ENCODE peak calls at places on chromosomes 11 and 22, in four cellular contexts. L is HepG2, X is H1, U is K562. N is an unnamed sample.

GRCh38 chr11:111419641-111420327 is 40.7 kb upstream of the POU2AF1 start:
- DNase-seq in X (no peak), U (no peak), L (no peak), N (no peak)

GRCh38 chr11:96338910-96339703 is 3.9 kb downstream of the MAML2 start:
- DNase-seq in U (peak), L (peak), X (no peak), N (peak)

GRCh38 chr11:8025816-8026215 is 38.7 kb downstream of the EIF3F start:
- DNase-seq in L (no peak), U (no peak), X (no peak), N (no peak)

GRCh38 chr22:46001426-46002106 is 24.6 kb upstream of the WNT7B start:
- DNase-seq in U (no peak), L (no peak), X (no peak), N (peak)

GRCh38 chr11:126992804-126993111 is 7.8 kb downstream of the KIRREL3 start:
- DNase-seq in X (no peak), U (no peak), L (no peak), N (no peak)

GRCh38 chr22:17243524-17243923 is 24.3 kb upstream of the ADA2 start:
- DNase-seq in U (no peak), X (no peak), L (no peak), N (no peak)

GRCh38 chr11:7844986-7845385 is 48.2 kb upstream of the OR5P2 start:
- DNase-seq in X (no peak), U (no peak), L (no peak), N (no peak)

GRCh38 chr22:29831186-29831921 is 6.7 kb downstream of the ASCC2 start:
- DNase-seq in L (no peak), X (no peak), U (no peak), N (no peak)

GRCh38 chr22:44632823-44633478 is 69.1 kb upstream of the PRR5 start:
- DNase-seq in X (no peak), U (no peak), L (no peak), N (no peak)

GRCh38 chr11:45209904-45210699 is 63.7 kb downstream of the PRDM11 start:
- DNase-seq in L (no peak), X (peak), U (no peak), N (peak)

GRCh38 chr11:86103808-86104207 is 34.9 kb upstream of the PICALM start:
- DNase-seq in U (no peak), X (no peak), L (no peak), N (peak)

GRCh38 chr11:7585816-7586215 is 72.0 kb downstream of the PPFIBP2 start:
- DNase-seq in X (no peak), U (no peak), L (no peak), N (no peak)

GRCh38 chr22:48864748-48865147 is 962.9 kb downstream of the BRD1 start:
- DNase-seq in L (no peak), X (no peak), U (no peak), N (no peak)

GRCh38 chr11:26245046-26245445 is 86.9 kb upstream of the ANO3 start:
- DNase-seq in U (no peak), L (no peak), X (no peak), N (no peak)

GRCh38 chr11:72475359-72475758 is 41.0 kb upstream of the CLPB start:
- DNase-seq in L (no peak), U (no peak), X (no peak), N (no peak)

GRCh38 chr22:50691521-50691920 is 18.9 kb downstream of the SHANK3 start:
- DNase-seq in L (peak), X (peak), U (no peak), N (peak)

GRCh38 chr11:10898763-10899541 is 41.1 kb upstream of the ZBED5 start:
- DNase-seq in X (no peak), U (peak), L (no peak), N (no peak)

GRCh38 chr11:96090711-96091110 is 166.8 kb upstream of the MTMR2 start:
- DNase-seq in L (peak), X (no peak), U (no peak), N (no peak)

GRCh38 chr11:12377106-12377823 is at the start of gene PARVA:
- DNase-seq in L (peak), X (peak), U (no peak), N (peak)

GRCh38 chr11:112004389-112004788 is 20.8 kb upstream of the DLAT start:
- DNase-seq in X (peak), L (peak), U (peak), N (no peak)

GRCh38 chr22:44580176-44580575 is 82.1 kb upstream of the RTL6 start:
- DNase-seq in U (no peak), X (no peak), L (no peak), N (no peak)

GRCh38 chr11:44083906-44084305 is 11.6 kb upstream of the EXT2 start:
- DNase-seq in L (no peak), U (no peak), X (no peak), N (no peak)

GRCh38 chr11:23789938-23790371 is 706.9 kb upstream of the LUZP2 start:
- DNase-seq in U (no peak), L (no peak), X (no peak), N (no peak)

GRCh38 chr11:17395554-17395961 is 7.1 kb upstream of the KCNJ11 start:
- DNase-seq in X (no peak), L (no peak), U (no peak), N (no peak)

GRCh38 chr22:29580200-29580810 is 608 bp downstream of the NIPSNAP1 start:
- DNase-seq in X (peak), L (peak), U (no peak), N (no peak)

GRCh38 chr11:40292636-40293585 is 1166.5 kb downstream of the LRRC4C start:
- DNase-seq in X (peak), L (no peak), U (no peak), N (no peak)

GRCh38 chr11:40295466-40295865 is 1164.0 kb downstream of the LRRC4C start:
- DNase-seq in X (no peak), U (no peak), L (no peak), N (no peak)

GRCh38 chr11:40293655-40294342 is 1165.7 kb downstream of the LRRC4C start:
- DNase-seq in X (peak), U (peak), L (peak), N (peak)

GRCh38 chr11:40291304-40292100 is 1168.0 kb downstream of the LRRC4C start:
- DNase-seq in X (no peak), L (no peak), U (no peak), N (no peak)

DNA sequence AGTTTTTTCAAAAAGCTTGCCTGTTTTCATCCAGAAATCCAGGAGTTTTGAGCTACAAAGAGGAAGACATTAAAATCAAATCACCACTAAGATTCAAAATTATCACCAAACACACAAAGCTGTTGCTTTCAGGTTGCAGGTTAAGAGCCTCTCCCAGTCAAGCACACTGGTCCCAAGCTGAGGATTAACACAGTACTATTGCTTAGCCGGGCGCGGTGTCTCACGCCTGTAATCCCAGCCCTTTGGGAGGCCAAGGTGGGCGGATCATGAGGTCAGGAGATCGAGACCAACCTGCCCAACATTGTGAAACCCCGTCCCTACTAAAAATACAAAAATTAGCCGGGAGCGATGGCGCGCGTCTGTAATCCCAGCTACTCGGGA is 1165.1 kb downstream of the LRRC4C start:
- DNase-seq in U (no peak), L (no peak), X (no peak), N (no peak)
- TF ChIP-seq MAX in U (no peak), L (no peak), X (no peak), N (no peak)

GRCh38 chr22:19854778-19855503 is at the start of the genes GNB1L and RTL10:
- DNase-seq in L (peak), U (peak), X (peak), N (peak)
- TF ChIP-seq JUN in L (no peak), U (no peak), X (no peak), N (no peak)

GRCh38 chr11:94760296-94760695 is 7.9 kb upstream of the AMOTL1 start:
- DNase-seq in U (no peak), X (no peak), L (no peak), N (no peak)
- TF ChIP-seq POLR2AphosphoS5 in U (no peak), X (no peak), L (no peak), N (no peak)

DNA sequence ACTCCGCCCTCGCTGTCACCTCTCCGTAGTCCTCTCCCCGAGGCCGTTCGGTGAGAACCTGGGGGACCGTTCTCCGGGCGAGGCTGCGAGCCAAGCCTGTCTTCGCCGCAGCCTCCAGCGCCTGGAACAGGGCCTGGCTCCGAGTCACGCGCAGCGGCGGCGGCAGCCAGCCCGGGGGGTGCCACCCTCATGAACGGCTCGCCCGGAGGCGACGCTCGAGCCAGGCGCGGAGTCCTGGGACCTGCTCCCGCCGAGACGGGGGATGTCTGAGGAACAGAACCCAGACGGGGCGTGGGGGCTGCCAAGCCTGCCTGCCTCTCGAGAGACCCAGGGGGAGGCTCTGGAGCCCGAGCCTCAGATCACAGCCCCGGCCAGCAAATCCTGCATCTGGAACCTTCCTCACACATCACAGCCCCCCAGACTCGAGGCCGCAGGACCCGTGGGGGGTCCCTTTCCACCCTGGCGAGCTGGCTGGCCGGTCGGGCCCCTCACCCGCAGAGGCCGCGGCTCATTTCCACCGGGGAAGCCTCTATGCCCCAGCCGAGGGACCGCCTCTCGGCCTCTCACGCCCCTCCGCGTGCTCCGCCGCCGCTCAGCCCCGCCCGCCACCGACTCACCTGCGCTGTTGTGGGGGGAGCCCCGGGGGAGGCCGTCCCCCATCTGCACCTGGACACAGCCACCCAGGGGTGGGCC is 4.1 kb downstream of the SHISA8 start:
- DNase-seq in X (no peak), U (no peak), L (no peak), N (no peak)
- TF ChIP-seq MAX in X (no peak), U (no peak), L (no peak), N (no peak)

DNA sequence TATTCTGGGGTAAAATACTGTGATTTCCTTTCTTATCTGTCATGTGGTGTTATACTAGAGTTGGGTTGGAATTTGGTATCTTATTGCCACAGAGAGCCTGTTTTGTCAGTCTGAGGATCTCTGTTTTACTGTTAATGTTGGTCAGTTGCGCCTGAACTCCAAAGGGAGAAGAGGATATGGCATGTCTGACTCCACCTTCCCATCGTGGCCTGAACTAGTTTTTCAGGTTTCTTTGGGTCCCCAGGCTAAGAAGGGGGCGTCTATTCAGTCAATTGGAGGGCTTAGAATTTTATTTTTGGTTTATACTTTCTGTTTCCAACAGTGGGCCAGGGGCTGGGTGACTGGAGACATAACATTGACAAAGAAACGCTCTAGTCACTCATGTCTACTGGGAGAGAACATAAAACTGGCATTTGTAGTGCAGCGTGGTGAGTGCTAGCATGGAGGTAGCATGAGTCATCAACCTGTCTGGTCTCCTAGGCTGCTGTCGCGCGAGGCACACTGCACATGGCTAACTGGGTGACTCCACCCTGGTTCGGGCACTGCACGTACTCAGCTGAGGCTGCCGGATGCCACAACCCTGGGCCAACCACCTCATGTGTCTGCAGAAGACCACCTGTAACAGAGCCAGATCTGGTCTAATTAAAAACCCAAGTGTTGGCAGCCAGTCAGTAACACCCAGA is 120.1 kb upstream of the OR9Q1 start:
- DNase-seq in X (no peak), L (no peak), U (peak), N (no peak)
- TF ChIP-seq JUN in X (no peak), L (no peak), U (no peak), N (no peak)

GRCh38 chr11:14270690-14271542 is 88.1 kb downstream of the RRAS2 start:
- DNase-seq in X (no peak), U (peak), L (no peak), N (no peak)
- TF ChIP-seq POLR2AphosphoS5 in X (no peak), U (no peak), L (no peak), N (no peak)

GRCh38 chr11:27720277-27720830 is 20.1 kb upstream of the BDNF start:
- DNase-seq in X (peak), L (no peak), U (peak), N (peak)

GRCh38 chr11:27719575-27719925 is 19.3 kb upstream of the BDNF start:
- DNase-seq in U (no peak), L (no peak), X (no peak), N (no peak)

GRCh38 chr11:27717801-27718229 is 17.6 kb upstream of the BDNF start:
- DNase-seq in U (no peak), L (no peak), X (no peak), N (peak)

GRCh38 chr11:27718346-27718852 is 18.1 kb upstream of the BDNF start:
- DNase-seq in L (no peak), U (no peak), X (peak), N (peak)

DNA sequence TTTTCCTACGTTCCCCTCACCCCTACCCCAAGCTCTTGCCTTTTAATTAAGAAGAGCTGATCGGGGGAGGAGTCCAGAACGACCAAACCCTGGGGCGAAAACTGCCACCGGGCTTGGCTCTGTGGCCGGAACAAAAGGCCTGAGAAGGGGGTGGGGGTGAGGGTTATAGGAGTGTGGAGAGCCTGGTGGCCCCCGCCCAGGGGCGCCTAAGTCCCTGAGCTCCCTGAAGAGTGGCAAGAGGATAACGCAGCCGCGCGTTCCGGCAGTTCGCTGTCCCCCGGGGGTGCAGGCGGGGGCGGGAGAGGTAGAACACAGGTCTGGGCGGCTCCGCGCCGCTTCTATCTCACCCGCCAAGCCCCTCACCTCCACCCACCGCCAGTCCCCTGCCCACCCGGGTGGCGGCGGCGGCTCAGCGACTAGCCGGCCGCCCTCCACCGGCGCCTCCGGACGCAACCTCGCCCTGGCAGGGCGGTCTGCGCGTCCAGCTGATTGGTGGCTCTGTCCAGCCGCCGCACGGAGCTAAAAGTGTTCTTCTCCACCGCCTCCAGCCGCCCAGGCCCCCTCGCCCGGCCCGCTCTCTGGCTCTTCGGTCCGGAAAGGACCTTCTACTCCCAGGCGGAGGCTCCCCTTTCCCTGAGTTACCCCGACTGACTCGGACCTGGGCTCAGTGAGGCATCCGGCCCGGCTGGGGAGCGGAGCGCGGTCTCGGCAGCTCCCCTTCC is 18.8 kb upstream of the BDNF start:
- DNase-seq in U (no peak), L (no peak), X (peak), N (peak)
- TF ChIP-seq MAX in U (no peak), L (no peak), X (no peak), N (no peak)